ENCODE peak calls at places on chromosome 9, in five cellular contexts. D is Calu3, L is WTC11, Y is coronary artery, G is gastrocnemius medialis. B is an unnamed sample.

GRCh38 chr9:108374606-108375005 is 481.2 kb downstream of the ACTL7B start:
- DNase-seq in D (no peak), L (no peak), Y (no peak), G (no peak), B (no peak)

GRCh38 chr9:103471241-103471640 is 476.1 kb downstream of the CYLC2 start:
- DNase-seq in D (no peak), L (no peak), Y (no peak), G (no peak), B (no peak)

GRCh38 chr9:36306481-36307306 is 48.4 kb upstream of the GNE start:
- DNase-seq in D (no peak), L (no peak), Y (no peak), G (no peak), B (no peak)

GRCh38 chr9:73118898-73119554 is 32.6 kb upstream of the ANXA1 start:
- DNase-seq in D (no peak), L (no peak), Y (no peak), G (no peak), B (no peak)

GRCh38 chr9:35937227-35937626 is 20.7 kb downstream of the OR2S2 start:
- DNase-seq in D (no peak), L (no peak), Y (no peak), G (no peak), B (no peak)

GRCh38 chr9:71896762-71897161 is 14.2 kb downstream of the ABHD17B start:
- DNase-seq in D (no peak), L (no peak), Y (no peak), G (no peak), B (no peak)

GRCh38 chr9:33162721-33163311 is 4.3 kb downstream of the B4GALT1 start:
- DNase-seq in D (no peak), L (no peak), Y (peak), G (peak), B (no peak)

GRCh38 chr9:99011161-99011709 is 67.5 kb downstream of the COL15A1 start:
- DNase-seq in D (no peak), L (no peak), Y (no peak), G (no peak), B (no peak)

GRCh38 chr9:120080781-120081180 is 499.2 kb downstream of the CDK5RAP2 start:
- DNase-seq in D (no peak), L (no peak), Y (no peak), G (no peak), B (no peak)

GRCh38 chr9:124286292-124286931 is 28.7 kb downstream of the NEK6 start:
- DNase-seq in D (peak), L (no peak), Y (no peak), G (no peak), B (no peak)

GRCh38 chr9:37997636-37998374 is 71.2 kb downstream of the SHB start:
- DNase-seq in D (no peak), L (no peak), Y (no peak), G (no peak), B (no peak)

GRCh38 chr9:93039976-93040375 is 18.5 kb upstream of the SUSD3 start:
- DNase-seq in D (no peak), L (no peak), Y (no peak), G (no peak), B (no peak)

GRCh38 chr9:104658496-104659195 is 35.7 kb upstream of the OR13D1 start:
- DNase-seq in D (no peak), L (no peak), Y (no peak), G (no peak), B (no peak)

GRCh38 chr9:137614631-137615386 is 4.0 kb upstream of the EHMT1 start:
- DNase-seq in D (no peak), L (no peak), Y (no peak), G (no peak), B (no peak)

GRCh38 chr9:27564031-27564430 is 9.2 kb downstream of the C9orf72 start:
- DNase-seq in D (no peak), L (no peak), Y (no peak), G (no peak), B (no peak)

GRCh38 chr9:72362680-72363139 is 2.3 kb downstream of the ZFAND5 start:
- DNase-seq in D (peak), L (no peak), Y (peak), G (peak), B (no peak)

GRCh38 chr9:108434502-108434901 is 421.3 kb downstream of the ACTL7B start:
- DNase-seq in D (no peak), L (no peak), Y (no peak), G (no peak), B (no peak)

GRCh38 chr9:92745881-92746280 is 18.8 kb downstream of the BICD2 start:
- DNase-seq in D (no peak), L (no peak), Y (peak), G (no peak), B (no peak)

GRCh38 chr9:114180701-114181582 is 25.6 kb downstream of the COL27A1 start:
- DNase-seq in D (no peak), L (no peak), Y (no peak), G (no peak), B (no peak)

GRCh38 chr9:110575169-110575568 is 4.4 kb downstream of the SVEP1 start:
- DNase-seq in D (no peak), L (no peak), Y (no peak), G (no peak), B (no peak)

GRCh38 chr9:85743290-85744128 is 1.8 kb upstream of the AGTPBP1 start:
- DNase-seq in D (peak), L (no peak), Y (no peak), G (no peak), B (no peak)

GRCh38 chr9:87109851-87110250 is 162.5 kb upstream of the GAS1 start:
- DNase-seq in D (no peak), L (no peak), Y (no peak), G (no peak), B (no peak)

GRCh38 chr9:134725605-134725940 is 84.0 kb downstream of the COL5A1 start:
- DNase-seq in D (no peak), L (no peak), Y (no peak), G (no peak), B (no peak)

GRCh38 chr9:134723491-134723890 is 81.9 kb downstream of the COL5A1 start:
- DNase-seq in D (no peak), L (no peak), Y (no peak), G (no peak), B (no peak)

GRCh38 chr9:134724231-134724911 is 82.8 kb downstream of the COL5A1 start:
- DNase-seq in D (no peak), L (no peak), Y (no peak), G (no peak), B (no peak)

GRCh38 chr9:134726026-134726721 is 84.6 kb downstream of the COL5A1 start:
- DNase-seq in D (no peak), L (no peak), Y (no peak), G (no peak), B (no peak)

GRCh38 chr9:134724912-134725604 is 83.5 kb downstream of the COL5A1 start:
- DNase-seq in D (no peak), L (no peak), Y (no peak), G (no peak), B (no peak)
- TF ChIP-seq CTCF in D (no peak), L (no peak), Y (no peak), G (no peak), B (no peak)

DNA sequence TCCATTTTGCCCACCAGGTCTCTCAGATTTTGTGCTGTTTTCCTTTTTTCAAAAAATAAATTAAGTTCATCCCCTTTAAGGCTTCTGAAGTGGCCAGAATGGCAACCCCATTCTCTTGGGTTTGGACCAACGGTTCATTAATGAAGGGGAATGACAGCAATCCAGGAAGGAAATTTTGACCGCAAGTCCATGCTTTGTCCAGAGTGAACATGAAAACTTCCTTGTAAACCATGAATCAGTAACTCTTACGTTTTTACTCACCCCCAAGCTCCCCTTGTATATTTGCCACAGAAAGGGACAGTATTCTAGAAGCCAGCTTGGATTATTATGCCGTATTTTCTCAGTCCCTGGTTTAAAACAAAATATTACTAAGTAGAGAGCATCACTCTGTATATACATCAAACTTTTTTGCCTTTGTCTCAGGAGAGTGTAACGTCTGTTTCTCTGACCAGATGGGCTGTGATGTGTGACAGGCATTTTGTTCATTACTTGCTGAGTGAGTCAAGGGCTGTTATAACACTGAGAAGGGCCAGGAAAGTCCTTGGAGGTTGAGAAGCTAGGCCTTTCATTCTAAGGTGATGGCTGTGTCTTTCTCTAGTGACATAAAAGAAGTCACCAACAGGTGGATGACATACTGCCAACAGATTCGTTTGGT is 148.2 kb downstream of the SMARCA2 start:
- DNase-seq in D (no peak), L (no peak), Y (no peak), G (no peak), B (no peak)
- TF ChIP-seq CTCF in D (no peak), L (no peak), Y (no peak), G (no peak), B (no peak)

GRCh38 chr9:134004881-134005280 is 12.8 kb upstream of the VAV2 start:
- DNase-seq in D (no peak), L (no peak), Y (no peak), G (no peak), B (no peak)
- TF ChIP-seq CTCF in D (no peak), L (no peak), Y (no peak), G (no peak), B (no peak)

GRCh38 chr9:96022445-96023031 is 147.0 kb downstream of the ERCC6L2 start:
- DNase-seq in D (no peak), L (peak), Y (no peak), G (no peak), B (no peak)

GRCh38 chr9:96026655-96027213 is 151.2 kb downstream of the ERCC6L2 start:
- DNase-seq in D (no peak), L (no peak), Y (no peak), G (no peak), B (no peak)

GRCh38 chr9:96029722-96030515 is 154.4 kb downstream of the ERCC6L2 start:
- DNase-seq in D (no peak), L (no peak), Y (no peak), G (no peak), B (no peak)

GRCh38 chr9:96027271-96028131 is 152.0 kb downstream of the ERCC6L2 start:
- DNase-seq in D (no peak), L (peak), Y (no peak), G (no peak), B (no peak)

GRCh38 chr9:96025995-96026572 is 150.6 kb downstream of the ERCC6L2 start:
- DNase-seq in D (no peak), L (peak), Y (no peak), G (no peak), B (no peak)
- TF ChIP-seq CTCF in D (no peak), L (peak), Y (no peak), G (peak), B (no peak)

GRCh38 chr9:5321058-5321457 is 16.5 kb upstream of the RLN2 start:
- DNase-seq in D (no peak), L (no peak), Y (no peak), G (no peak), B (no peak)
- TF ChIP-seq CTCF in D (no peak), L (no peak), Y (no peak), G (no peak), B (no peak)

GRCh38 chr9:75023846-75024245 is 4.2 kb downstream of the CARNMT1 start:
- DNase-seq in D (no peak), L (no peak), Y (no peak), G (no peak), B (no peak)

DNA sequence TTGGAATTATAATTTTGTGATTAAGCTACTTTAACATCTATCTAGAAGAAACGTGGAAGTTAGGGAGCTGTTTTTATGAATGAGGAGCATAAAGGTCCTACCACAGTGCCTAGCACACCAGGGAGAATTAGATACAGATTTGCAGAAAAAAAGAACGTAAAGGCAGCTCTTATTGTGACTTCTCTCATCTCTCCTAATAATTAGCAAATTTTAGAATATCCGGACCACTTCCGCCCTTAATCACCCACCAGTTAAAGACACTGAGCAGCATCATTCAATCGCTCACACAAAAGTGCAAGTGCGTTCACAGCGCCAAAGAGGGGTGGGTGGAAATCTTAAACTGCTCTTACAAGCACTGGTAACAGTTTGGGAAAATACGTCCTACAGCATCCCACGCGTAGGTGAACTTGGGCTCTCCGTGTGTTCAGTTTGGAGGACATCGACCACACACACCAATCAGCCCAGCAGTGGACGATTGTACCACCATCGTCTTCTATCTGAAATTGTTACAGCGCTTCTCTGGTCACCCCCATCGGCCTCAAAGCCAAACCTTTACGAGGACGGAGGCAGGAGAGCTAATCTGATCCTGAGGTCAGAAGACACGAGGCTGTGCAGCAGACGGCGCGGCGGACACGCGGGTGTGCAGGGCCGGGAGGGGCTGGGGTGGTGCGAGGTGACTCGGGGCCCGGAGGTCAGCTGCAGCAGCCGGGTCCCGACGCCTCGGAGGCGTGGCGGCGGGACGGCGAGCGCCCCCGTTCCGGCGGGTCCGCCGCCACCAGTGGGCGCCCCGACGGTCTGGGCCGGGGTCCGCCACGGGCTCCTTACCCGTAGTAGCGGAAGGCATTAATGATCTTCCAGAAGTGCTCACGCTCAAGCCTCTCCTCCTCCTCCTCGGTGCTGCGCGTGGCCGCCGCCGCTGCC is 646 bp downstream of the CARNMT1 start:
- DNase-seq in D (peak), L (peak), Y (peak), G (peak), B (no peak)
- TF ChIP-seq CTCF in D (no peak), L (no peak), Y (peak), G (no peak), B (no peak)

GRCh38 chr9:133572821-133573361 is 36.3 kb downstream of the FAM163B start:
- DNase-seq in D (no peak), L (no peak), Y (no peak), G (no peak), B (no peak)
- TF ChIP-seq CTCF in D (no peak), L (no peak), Y (no peak), G (no peak), B (no peak)